ENCODE peak calls at places on chromosome 20, in seven cellular contexts. M is tibial artery; I is AG08396; Y is activated CD8-positive, alpha-beta memory T cell treated with anti-CD3 and anti-CD28 coated beads, Interleukin-2, amount 10 ng/mL, durations not matched to agents 7 days and 5 days; J is neural progenitor cell; X is suprapubic skin; B is GM12865. T is an unnamed sample.

GRCh38 chr20:5361176-5361575 is 44.4 kb upstream of the PROKR2 start:
- DNase-seq in Y (no peak), I (no peak), X (no peak), J (no peak), M (no peak), B (no peak), T (no peak)

GRCh38 chr20:48600470-48600945 is 227.3 kb downstream of the PREX1 start:
- DNase-seq in Y (no peak), I (no peak), J (no peak), X (peak; percentile 20), B (no peak), M (no peak), T (no peak)

GRCh38 chr20:55159230-55159629 is 683.8 kb downstream of the DOK5 start:
- DNase-seq in J (no peak), B (no peak), X (no peak), M (no peak), Y (no peak), I (no peak), T (no peak)

GRCh38 chr20:8095648-8096572 is 36.2 kb upstream of the PLCB1 start:
- DNase-seq in J (no peak), I (no peak), Y (no peak), B (no peak), M (no peak), X (no peak), T (no peak)

GRCh38 chr20:56949318-56949717 is 317.1 kb downstream of the BMP7 start:
- DNase-seq in J (no peak), X (no peak), B (peak; percentile 4), I (no peak), Y (no peak), M (no peak), T (no peak)

GRCh38 chr20:24977336-24977735 is 15.2 kb downstream of the APMAP start:
- DNase-seq in B (no peak), M (no peak), Y (peak; percentile 34), I (no peak), J (no peak), X (peak; percentile 27), T (no peak)

GRCh38 chr20:57440678-57441509 is 49.7 kb downstream of the RBM38 start:
- DNase-seq in I (peak; percentile 88), B (no peak), J (peak; percentile 65), M (peak; percentile 88), X (peak; percentile 82), Y (no peak), T (no peak)

GRCh38 chr20:35344354-35344837 is 52.2 kb upstream of the FAM83C start:
- DNase-seq in B (no peak), X (no peak), J (no peak), Y (no peak), I (peak; percentile 34), M (no peak), T (no peak)

GRCh38 chr20:46398963-46399362 is 7.5 kb downstream of the ELMO2 start:
- DNase-seq in Y (no peak), X (no peak), I (no peak), B (no peak), J (no peak), M (no peak), T (no peak)

GRCh38 chr20:38979842-38980241 is 17.7 kb downstream of the DHX35 start:
- DNase-seq in X (no peak), Y (no peak), B (no peak), J (no peak), I (no peak), M (no peak), T (no peak)

GRCh38 chr20:38674178-38675133 is 49.8 kb upstream of the SLC32A1 start:
- DNase-seq in X (no peak), I (peak; percentile 87), Y (peak; percentile 76), B (peak; percentile 82), J (peak; percentile 86), M (no peak), T (peak; percentile 27)

GRCh38 chr20:51417745-51418529 is 124.6 kb downstream of the NFATC2 start:
- DNase-seq in X (no peak), B (peak; percentile 20), M (no peak), J (no peak), Y (no peak), I (no peak), T (no peak)

GRCh38 chr20:5400164-5400762 is 83.5 kb upstream of the PROKR2 start:
- DNase-seq in Y (no peak), I (peak; percentile 12), J (peak; percentile 73), B (peak; percentile 12), X (no peak), M (no peak), T (no peak)

GRCh38 chr20:62367483-62368302 is 581 bp upstream of the LAMA5 start:
- DNase-seq in J (peak; percentile 73), Y (no peak), X (no peak), I (no peak), B (peak; percentile 30), M (no peak), T (no peak)

GRCh38 chr20:57476641-57477461 is 48.1 kb downstream of the CTCFL start:
- DNase-seq in Y (no peak), M (peak; percentile 9), B (no peak), I (no peak), J (no peak), X (peak; percentile 53), T (no peak)

GRCh38 chr20:54433653-54434052 is 41.7 kb upstream of the DOK5 start:
- DNase-seq in Y (no peak), J (no peak), B (no peak), M (no peak), X (no peak), I (no peak), T (no peak)

GRCh38 chr20:34768105-34768504 is 57.3 kb downstream of the NCOA6 start:
- DNase-seq in J (no peak), Y (no peak), I (peak; percentile 42), B (no peak), M (no peak), X (no peak), T (no peak)

GRCh38 chr20:24432057-24432456 is 37.4 kb upstream of the SYNDIG1 start:
- DNase-seq in B (no peak), I (no peak), Y (no peak), M (no peak), X (no peak), J (peak; percentile 51), T (no peak)

GRCh38 chr20:10927936-10928860 is 254.4 kb upstream of the JAG1 start:
- DNase-seq in X (no peak), I (no peak), J (no peak), B (no peak), M (no peak), Y (no peak), T (no peak)

GRCh38 chr20:18722381-18722780 is 91.2 kb upstream of the SCP2D1 start:
- DNase-seq in B (no peak), Y (no peak), I (no peak), M (no peak), J (no peak), X (no peak), T (no peak)

GRCh38 chr20:33653900-33654596 is 8.1 kb upstream of the C20orf144 start:
- DNase-seq in B (no peak), X (no peak), M (no peak), I (no peak), Y (peak; percentile 38), J (no peak), T (no peak)

GRCh38 chr20:57483287-57484050 is 41.5 kb downstream of the CTCFL start:
- DNase-seq in B (peak; percentile 93), I (no peak), Y (no peak), X (no peak), J (no peak), M (no peak), T (no peak)

GRCh38 chr20:23078351-23078993 is 7.7 kb downstream of the CD93 start:
- DNase-seq in J (peak; percentile 40), Y (no peak), I (peak; percentile 30), B (no peak), M (no peak), X (no peak), T (no peak)

GRCh38 chr20:57708694-57709673 is 831 bp downstream of the PMEPA1 start:
- DNase-seq in X (no peak), I (peak; percentile 56), M (peak; percentile 53), Y (no peak), B (no peak), J (peak; percentile 37), T (peak; percentile 36)

GRCh38 chr20:38125157-38126056 is 39.7 kb downstream of the TGM2 start:
- DNase-seq in X (no peak), Y (no peak), I (no peak), M (peak; percentile 91), J (no peak), B (no peak), T (no peak)

GRCh38 chr20:2005359-2005758 is 11.5 kb upstream of the PDYN start:
- DNase-seq in X (no peak), I (no peak), M (no peak), B (no peak), Y (no peak), J (no peak), T (no peak)

GRCh38 chr20:33727806-33728205 is 4.0 kb upstream of the ZNF341 start:
- DNase-seq in J (no peak), X (no peak), Y (no peak), B (no peak), I (no peak), M (no peak), T (no peak)

GRCh38 chr20:50015993-50016770 is 33.4 kb downstream of the SNAI1 start:
- DNase-seq in M (no peak), Y (no peak), J (no peak), I (no peak), B (no peak), X (no peak), T (no peak)

GRCh38 chr20:59455392-59456341 is 148.7 kb upstream of the PHACTR3 start:
- DNase-seq in B (peak; percentile 3), J (peak; percentile 60), M (no peak), Y (no peak), I (peak; percentile 42), X (no peak), T (no peak)

GRCh38 chr20:22684763-22685443 is 100.5 kb upstream of the FOXA2 start:
- DNase-seq in Y (no peak), I (no peak), M (no peak), B (no peak), X (no peak), J (no peak), T (no peak)

GRCh38 chr20:10505320-10506226 is 70.5 kb downstream of the SLX4IP start:
- DNase-seq in X (no peak), B (no peak), I (peak; percentile 18), J (no peak), Y (no peak), M (peak; percentile 74), T (no peak)

GRCh38 chr20:42978184-42978974 is 211.3 kb downstream of the PTPRT start:
- DNase-seq in Y (no peak), B (no peak), J (no peak), I (no peak), X (no peak), M (no peak), T (no peak)

GRCh38 chr20:10622657-10623418 is 51.0 kb downstream of the JAG1 start:
- DNase-seq in B (no peak), Y (no peak), J (no peak), M (peak; percentile 73), X (no peak), I (peak; percentile 64), T (no peak)